ENCODE peak calls at places on chromosomes 11 and 22, in four cellular contexts. One of them, this sample, is unnamed.

GRCh38 chr22:19982991-19983578 is 33.5 kb downstream of the ARVCF start:
- DNase-seq in AG08396: no peak
- DNase-seq in cardiac muscle cell: no peak
- DNase-seq in H4: no peak
- DNase-seq in this sample: no peak

GRCh38 chr22:46649176-46650077 is 29.2 kb downstream of the GRAMD4 start:
- DNase-seq in AG08396: peak; percentile 77
- DNase-seq in cardiac muscle cell: peak; percentile 30
- DNase-seq in H4: no peak
- DNase-seq in this sample: no peak

GRCh38 chr11:125345706-125346561 is 150.1 kb downstream of the FEZ1 start:
- DNase-seq in AG08396: peak; percentile 86
- DNase-seq in cardiac muscle cell: peak; percentile 77
- DNase-seq in H4: peak; percentile 31
- DNase-seq in this sample: no peak

GRCh38 chr11:25838918-25839611 is 492.9 kb upstream of the ANO3 start:
- DNase-seq in AG08396: no peak
- DNase-seq in cardiac muscle cell: no peak
- DNase-seq in H4: no peak
- DNase-seq in this sample: no peak

GRCh38 chr11:93957553-93957952 is 63.6 kb upstream of the HEPHL1 start:
- DNase-seq in AG08396: no peak
- DNase-seq in cardiac muscle cell: no peak
- DNase-seq in H4: no peak
- DNase-seq in this sample: no peak

GRCh38 chr11:36389811-36390210 is 93.7 kb downstream of the PRR5L start:
- DNase-seq in AG08396: no peak
- DNase-seq in cardiac muscle cell: no peak
- DNase-seq in H4: no peak
- DNase-seq in this sample: no peak

GRCh38 chr11:35118906-35119305 is 20.1 kb upstream of the CD44 start:
- DNase-seq in AG08396: no peak
- DNase-seq in cardiac muscle cell: no peak
- DNase-seq in H4: no peak
- DNase-seq in this sample: no peak

GRCh38 chr22:20128902-20129746 is 2.5 kb upstream of the ZDHHC8 start:
- DNase-seq in AG08396: peak; percentile 62
- DNase-seq in cardiac muscle cell: peak; percentile 13
- DNase-seq in H4: no peak
- DNase-seq in this sample: no peak

GRCh38 chr11:57469268-57469667 is 8.9 kb downstream of the RTN4RL2 start:
- DNase-seq in AG08396: no peak
- DNase-seq in cardiac muscle cell: no peak
- DNase-seq in H4: no peak
- DNase-seq in this sample: no peak

GRCh38 chr11:116194156-116194904 is 578.5 kb downstream of the BUD13 start:
- DNase-seq in AG08396: no peak
- DNase-seq in cardiac muscle cell: peak; percentile 11
- DNase-seq in H4: no peak
- DNase-seq in this sample: no peak

GRCh38 chr11:118621071-118621815 is 13.8 kb downstream of the PHLDB1 start:
- DNase-seq in AG08396: peak; percentile 84
- DNase-seq in cardiac muscle cell: peak; percentile 92
- DNase-seq in H4: peak; percentile 91
- DNase-seq in this sample: no peak

GRCh38 chr11:73240190-73240781 is 22.2 kb downstream of the P2RY2 start:
- DNase-seq in AG08396: peak; percentile 58
- DNase-seq in cardiac muscle cell: peak; percentile 29
- DNase-seq in H4: no peak
- DNase-seq in this sample: no peak

GRCh38 chr11:60700689-60701508 is 1.5 kb downstream of the MS4A8 start:
- DNase-seq in AG08396: no peak
- DNase-seq in cardiac muscle cell: peak; percentile 41
- DNase-seq in H4: no peak
- DNase-seq in this sample: no peak

GRCh38 chr11:116930177-116930576 is 92.8 kb upstream of the APOA1 start:
- DNase-seq in AG08396: peak; percentile 34
- DNase-seq in cardiac muscle cell: peak; percentile 30
- DNase-seq in H4: no peak
- DNase-seq in this sample: peak; percentile 68

GRCh38 chr22:24002272-24002671 is 3.0 kb downstream of the GSTT4 start:
- DNase-seq in AG08396: no peak
- DNase-seq in cardiac muscle cell: no peak
- DNase-seq in H4: no peak
- DNase-seq in this sample: no peak

GRCh38 chr11:126312903-126313460 is 9.1 kb downstream of the DCPS start:
- DNase-seq in AG08396: no peak
- DNase-seq in cardiac muscle cell: no peak
- DNase-seq in H4: no peak
- DNase-seq in this sample: no peak

GRCh38 chr22:23743303-23743705 is 7.6 kb downstream of the ZNF70 start:
- DNase-seq in AG08396: no peak
- DNase-seq in cardiac muscle cell: no peak
- DNase-seq in H4: no peak
- DNase-seq in this sample: no peak

GRCh38 chr11:12744831-12745502 is 70.7 kb downstream of the TEAD1 start:
- DNase-seq in AG08396: no peak
- DNase-seq in cardiac muscle cell: peak; percentile 91
- DNase-seq in H4: no peak
- DNase-seq in this sample: no peak

GRCh38 chr22:39396797-39397195 is 2.8 kb upstream of the TAB1 start:
- DNase-seq in AG08396: no peak
- DNase-seq in cardiac muscle cell: no peak
- DNase-seq in H4: no peak
- DNase-seq in this sample: no peak

GRCh38 chr11:115133810-115134209 is 370.4 kb downstream of the CADM1 start:
- DNase-seq in AG08396: no peak
- DNase-seq in cardiac muscle cell: no peak
- DNase-seq in H4: no peak
- DNase-seq in this sample: no peak

GRCh38 chr11:2779499-2779980 is 79.7 kb upstream of the KCNQ1OT1 start:
- DNase-seq in AG08396: no peak
- DNase-seq in cardiac muscle cell: no peak
- DNase-seq in H4: no peak
- DNase-seq in this sample: no peak

GRCh38 chr11:1744137-1744878 is 6.1 kb downstream of the IFITM10 start:
- DNase-seq in AG08396: no peak
- DNase-seq in cardiac muscle cell: no peak
- DNase-seq in H4: no peak
- DNase-seq in this sample: no peak

GRCh38 chr22:47225080-47225930 is 462.9 kb downstream of the TBC1D22A start:
- DNase-seq in AG08396: no peak
- DNase-seq in cardiac muscle cell: no peak
- DNase-seq in H4: no peak
- DNase-seq in this sample: no peak

GRCh38 chr22:39292561-39293074 is 26.8 kb downstream of the RPL3 start:
- DNase-seq in AG08396: peak; percentile 93
- DNase-seq in cardiac muscle cell: peak; percentile 56
- DNase-seq in H4: peak; percentile 89
- DNase-seq in this sample: no peak

GRCh38 chr11:105297463-105297862 is 157.9 kb upstream of the CARD18 start:
- DNase-seq in AG08396: peak; percentile 21
- DNase-seq in cardiac muscle cell: no peak
- DNase-seq in H4: no peak
- DNase-seq in this sample: no peak

GRCh38 chr22:44311104-44311854 is 1.5 kb downstream of the SHISAL1 start:
- DNase-seq in AG08396: no peak
- DNase-seq in cardiac muscle cell: no peak
- DNase-seq in H4: no peak
- DNase-seq in this sample: no peak

GRCh38 chr11:128616158-128616557 is 28.8 kb upstream of the ETS1 start:
- DNase-seq in AG08396: no peak
- DNase-seq in cardiac muscle cell: no peak
- DNase-seq in H4: no peak
- DNase-seq in this sample: no peak

GRCh38 chr11:11992257-11992690 is 16.2 kb downstream of the DKK3 start:
- DNase-seq in AG08396: no peak
- DNase-seq in cardiac muscle cell: peak; percentile 52
- DNase-seq in H4: no peak
- DNase-seq in this sample: no peak

This sample was measured in naive thymus-derived CD8-positive, alpha-beta T cell.